ENCODE peak calls at places on chromosome 1, in four cellular contexts. X is natural killer cell, J is heart right ventricle, H is astrocyte. I is an unnamed sample.

GRCh38 chr1:100497796-100498195 is 40.1 kb upstream of the GPR88 start:
- DNase-seq in X (no peak), J (no peak), H (no peak), I (no peak)

GRCh38 chr1:182259229-182259872 is 132.2 kb downstream of the GLUL start:
- DNase-seq in X (peak), J (no peak), H (peak), I (peak)

GRCh38 chr1:173871500-173871899 is 3.3 kb downstream of the ZBTB37 start:
- DNase-seq in X (no peak), J (no peak), H (no peak), I (no peak)

GRCh38 chr1:9689971-9690381 is 38.4 kb downstream of the PIK3CD start:
- DNase-seq in X (no peak), J (peak), H (no peak), I (no peak)

GRCh38 chr1:8194481-8195227 is 123.3 kb upstream of the SLC45A1 start:
- DNase-seq in X (no peak), J (no peak), H (peak), I (no peak)

GRCh38 chr1:32234792-32235191 is 12.2 kb upstream of the FAM167B start:
- DNase-seq in X (no peak), J (no peak), H (no peak), I (no peak)

GRCh38 chr1:149888999-149889289 is 10.4 kb upstream of the BOLA1 start:
- DNase-seq in X (no peak), J (no peak), H (no peak), I (no peak)

GRCh38 chr1:1758059-1758621 is 20.1 kb downstream of the NADK start:
- DNase-seq in X (no peak), J (no peak), H (no peak), I (peak)

GRCh38 chr1:206030714-206031113 is 7.0 kb upstream of the CTSE start:
- DNase-seq in X (no peak), J (peak), H (peak), I (peak)

GRCh38 chr1:152533327-152533938 is 19.2 kb downstream of the CRCT1 start:
- DNase-seq in X (no peak), J (no peak), H (no peak), I (no peak)

GRCh38 chr1:243926803-243927245 is 76.8 kb upstream of the AKT3 start:
- DNase-seq in X (no peak), J (no peak), H (peak), I (no peak)

DNA sequence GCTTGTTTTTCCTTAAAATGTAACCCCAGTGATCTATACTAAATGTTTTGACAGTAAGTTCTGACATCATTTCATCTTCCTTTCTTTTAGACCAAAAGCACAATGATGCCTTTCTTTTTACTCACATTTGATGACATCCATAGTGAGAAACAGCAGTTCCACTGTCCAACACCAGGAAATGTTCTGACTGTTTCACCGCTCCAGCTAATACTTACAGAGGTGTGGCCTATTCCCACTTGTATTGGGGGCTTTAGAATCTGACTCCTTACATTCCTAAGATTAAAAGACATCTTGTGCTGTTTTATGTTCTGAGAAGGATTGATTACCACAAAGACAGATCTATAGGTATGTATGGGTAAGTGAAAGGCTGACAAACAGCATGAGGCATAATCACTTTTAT is 1018.2 kb upstream of the PRMT6 start:
- DNase-seq in X (no peak), J (no peak), H (no peak), I (no peak)
- TF ChIP-seq CTCF in X (no peak), J (no peak), H (no peak), I (no peak)

DNA sequence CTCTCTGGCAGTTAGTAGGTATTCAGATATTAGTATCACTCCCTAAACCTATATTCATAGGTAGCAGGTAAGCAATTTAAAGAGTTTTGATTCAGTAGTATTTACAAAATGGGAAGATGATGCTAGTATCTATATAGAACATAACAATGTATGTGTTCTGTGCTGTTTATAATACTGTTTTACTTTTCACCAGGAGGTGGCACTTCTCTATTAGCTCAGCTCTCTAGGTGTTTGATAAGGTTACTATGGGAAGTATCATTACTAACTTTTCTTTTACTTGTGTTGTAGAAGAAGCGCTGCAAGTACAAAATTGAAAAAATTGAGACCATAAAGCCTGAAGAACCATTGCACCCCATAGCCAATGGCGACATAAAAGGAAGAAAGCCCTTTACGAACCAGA is 49.4 kb upstream of the FASLG start:
- DNase-seq in X (no peak), J (no peak), H (no peak), I (no peak)
- TF ChIP-seq CTCF in X (peak), J (peak), H (peak), I (peak)

DNA sequence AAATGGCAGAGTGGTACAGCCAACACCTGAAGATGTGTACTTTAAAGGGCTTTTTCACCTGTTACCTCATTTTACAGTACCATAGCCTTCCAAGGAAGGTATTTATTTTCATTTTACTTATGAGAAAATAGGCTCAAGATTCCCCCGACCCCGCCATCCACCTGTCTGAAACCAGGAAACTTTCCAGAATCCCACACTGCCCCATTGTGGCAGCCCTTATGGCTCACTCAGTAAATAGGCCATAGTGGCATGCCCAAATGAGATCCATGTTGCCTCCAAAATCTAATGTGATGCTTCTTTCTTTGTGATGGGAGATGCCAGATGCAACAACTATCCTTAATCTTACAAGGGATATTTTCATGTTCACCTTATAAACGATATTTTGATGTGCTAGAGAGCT is 97.8 kb downstream of the EBNA1BP2 start:
- DNase-seq in X (no peak), J (no peak), H (no peak), I (no peak)
- TF ChIP-seq CTCF in X (no peak), J (peak), H (peak), I (no peak)

DNA sequence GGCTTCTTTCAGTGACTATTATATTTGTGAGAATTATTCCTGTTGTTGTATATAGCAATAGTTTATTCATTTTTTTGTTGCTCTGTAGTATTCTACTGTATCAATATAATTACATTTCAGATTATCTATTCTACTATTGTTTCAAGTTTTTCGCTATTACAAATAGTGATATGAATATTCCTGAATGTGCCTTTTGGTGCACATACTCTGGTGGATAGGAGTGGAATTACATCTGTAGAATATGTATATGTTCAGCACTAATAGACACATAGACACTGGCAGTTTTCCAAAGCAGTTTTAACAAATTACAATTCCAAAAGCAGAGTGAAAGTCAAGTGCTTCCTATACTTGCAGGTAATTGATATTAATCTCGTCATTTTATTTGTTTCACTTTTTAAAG is 696.2 kb upstream of the PRMT6 start:
- DNase-seq in X (no peak), J (no peak), H (no peak), I (no peak)
- TF ChIP-seq CTCF in X (no peak), J (no peak), H (no peak), I (no peak)

GRCh38 chr1:197519741-197520334 is 251.8 kb downstream of the CRB1 start:
- DNase-seq in X (no peak), J (no peak), H (peak), I (no peak)
- TF ChIP-seq CTCF in X (peak), J (peak), H (peak), I (peak)

GRCh38 chr1:241836944-241837343 is 11.1 kb upstream of the EXO1 start:
- DNase-seq in X (no peak), J (no peak), H (no peak), I (no peak)

GRCh38 chr1:241838831-241839365 is 9.1 kb upstream of the EXO1 start:
- DNase-seq in X (no peak), J (no peak), H (no peak), I (no peak)

GRCh38 chr1:241837901-241838300 is 10.1 kb upstream of the EXO1 start:
- DNase-seq in X (no peak), J (no peak), H (peak), I (no peak)

GRCh38 chr1:241837413-241837812 is 10.6 kb upstream of the EXO1 start:
- DNase-seq in X (no peak), J (no peak), H (no peak), I (no peak)

DNA sequence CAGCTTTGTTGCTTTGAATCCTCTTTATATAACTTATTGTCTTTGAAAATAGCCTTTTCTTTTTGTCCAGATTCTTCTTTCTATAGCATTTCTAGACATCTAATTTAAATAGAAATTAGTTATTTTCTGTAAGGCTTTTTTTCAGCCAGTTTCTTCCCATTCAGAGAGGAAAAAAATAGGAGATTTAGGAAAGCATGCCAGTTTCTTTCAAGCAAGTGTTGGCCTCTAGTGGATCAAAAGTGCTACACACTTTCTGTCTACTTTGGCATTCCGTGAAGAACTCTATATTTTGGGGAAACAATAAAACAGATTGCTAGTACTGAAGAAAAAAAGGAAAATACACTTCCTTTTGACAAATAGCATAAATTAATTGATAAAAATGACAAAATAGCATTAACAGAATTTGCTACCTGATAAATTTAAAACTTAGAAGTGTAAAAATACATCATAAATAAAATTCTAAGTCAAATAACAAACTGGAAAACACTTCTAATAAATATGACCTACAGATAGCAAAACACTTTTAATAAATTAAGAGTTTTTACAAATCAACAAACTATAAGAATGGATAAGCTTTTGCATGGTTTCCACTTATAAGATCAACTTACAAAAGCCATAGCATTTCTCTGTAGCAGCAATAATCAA is 13.1 kb upstream of the EXO1 start:
- DNase-seq in X (no peak), J (no peak), H (peak), I (no peak)
- TF ChIP-seq CTCF in X (no peak), J (peak), H (peak), I (peak)

GRCh38 chr1:50105430-50105829 is 3.3 kb upstream of the ELAVL4 start:
- DNase-seq in X (no peak), J (no peak), H (no peak), I (no peak)
- TF ChIP-seq CTCF in X (no peak), J (no peak), H (peak), I (peak)

DNA sequence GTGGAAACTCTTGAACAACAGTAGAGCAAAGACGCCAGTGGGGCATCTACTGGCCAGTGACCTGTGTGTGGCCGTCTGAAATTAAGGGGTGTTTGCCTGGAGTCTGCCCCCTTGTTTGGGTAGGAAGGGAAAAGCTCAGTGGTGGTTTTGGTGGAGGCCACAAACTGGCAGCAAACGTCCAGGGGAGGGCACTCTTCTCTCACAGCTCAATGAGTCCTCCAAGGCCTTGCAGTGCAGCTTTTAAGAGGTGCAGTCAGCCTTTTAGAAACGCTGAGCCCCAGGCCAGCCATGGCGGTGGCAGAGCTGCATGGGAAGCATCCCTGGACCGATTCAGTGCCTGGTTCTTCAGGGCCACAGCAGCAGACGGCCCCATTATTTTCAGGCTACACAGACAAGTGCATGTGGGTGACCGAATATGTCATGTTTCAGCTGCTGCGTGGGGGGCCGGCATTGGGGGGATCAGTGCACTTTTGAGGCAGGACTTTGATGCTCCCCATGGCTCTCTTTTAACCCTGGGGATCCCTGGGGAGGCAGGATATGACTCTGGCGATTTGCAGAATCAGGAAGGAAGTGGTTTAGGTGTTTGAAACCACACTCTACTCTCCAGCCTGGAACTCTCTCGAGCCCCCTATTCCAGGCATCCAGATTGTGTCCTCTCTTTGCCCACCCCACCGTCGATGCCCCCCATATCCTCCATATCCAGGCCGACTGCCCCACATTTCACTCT is 414.0 kb downstream of the PRDM2 start:
- DNase-seq in X (no peak), J (peak), H (peak), I (no peak)
- TF ChIP-seq CTCF in X (no peak), J (peak), H (peak), I (no peak)

GRCh38 chr1:98164508-98164907 is 243.7 kb upstream of the DPYD start:
- DNase-seq in X (no peak), J (no peak), H (no peak), I (no peak)
- TF ChIP-seq CTCF in X (no peak), J (no peak), H (no peak), I (no peak)

DNA sequence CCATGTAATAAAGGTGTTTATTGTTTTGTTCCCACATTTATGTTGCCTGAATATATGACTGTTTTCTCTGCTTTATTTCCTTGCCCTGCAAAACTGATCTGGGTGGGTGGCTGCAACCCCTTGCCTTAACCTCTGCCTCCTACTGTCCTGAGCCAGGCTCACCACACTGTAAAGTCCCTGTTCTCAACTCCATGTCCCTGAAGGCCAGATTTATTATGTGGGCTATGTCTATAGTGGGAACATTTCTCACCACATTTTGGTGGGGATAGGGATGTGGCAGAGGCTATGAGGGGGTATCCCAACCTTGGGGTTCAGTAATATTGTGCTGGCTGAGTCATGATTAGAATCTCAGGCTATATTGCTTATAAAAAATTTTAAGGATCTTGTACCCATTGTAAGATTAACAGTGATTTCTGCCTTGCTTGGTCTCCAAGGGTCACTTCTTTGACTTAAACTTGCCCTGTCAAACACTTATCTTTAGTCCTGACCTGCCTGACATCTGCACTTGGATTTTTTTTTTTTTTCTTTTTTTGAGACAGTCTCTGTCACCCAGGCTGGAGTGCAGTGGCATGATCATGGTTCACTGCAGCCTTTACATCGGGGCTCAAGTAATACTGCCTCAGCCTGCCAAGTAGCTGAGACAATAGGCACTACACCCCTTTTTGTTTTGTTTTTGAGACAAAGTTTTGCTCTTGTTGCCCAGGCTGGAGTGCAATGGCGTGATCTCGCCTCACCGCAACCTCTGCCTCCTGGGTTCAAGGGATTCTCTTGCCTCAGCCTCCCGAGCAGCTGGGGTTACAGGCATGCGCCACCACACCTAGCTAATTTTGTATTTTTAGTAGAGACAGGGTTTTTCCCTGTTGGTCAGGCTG is 3.6 kb downstream of the RPS8 start:
- DNase-seq in X (no peak), J (no peak), H (no peak), I (no peak)
- TF ChIP-seq CTCF in X (no peak), J (no peak), H (no peak), I (no peak)

I was measured in CD14-positive monocyte.